ENCODE peak calls at places on chromosomes 12 and 14, in five cellular contexts. C, O, G, K and N are unnamed samples.
A peak's percentile ranks its signal among the peaks of the same experiment; 100 is the strongest.

GRCh38 chr14:59688224-59689170 is 111.9 kb upstream of the CCDC175 start:
- DNase-seq in K (peak; percentile 22), O (peak; percentile 61), C (peak; percentile 64), G (peak; percentile 70), N (peak; percentile 45)

GRCh38 chr12:91178139-91178561 is 4.5 kb downstream of the DCN start:
- DNase-seq in K (peak; percentile 1), O (peak; percentile 69), C (no peak), G (peak; percentile 77), N (no peak)

GRCh38 chr12:16606201-16606849 is 363 bp upstream of the LMO3 start:
- DNase-seq in C (peak; percentile 26), G (peak; percentile 48), K (no peak), O (peak; percentile 29), N (no peak)

GRCh38 chr12:62802981-62803380 is 132.0 kb downstream of the PPM1H start:
- DNase-seq in O (no peak), G (peak; percentile 46), C (no peak), K (no peak), N (no peak)

GRCh38 chr12:49233842-49234526 is 30.9 kb upstream of the TUBA1C start:
- DNase-seq in G (no peak), O (no peak), C (no peak), K (no peak), N (no peak)

GRCh38 chr12:46401703-46402102 is 29.1 kb upstream of the SLC38A2 start:
- DNase-seq in K (no peak), C (no peak), O (peak; percentile 85), G (peak; percentile 52), N (no peak)

GRCh38 chr12:46998811-46999368 is 80.5 kb upstream of the PCED1B start:
- DNase-seq in O (peak; percentile 61), G (peak; percentile 84), C (no peak), K (no peak), N (no peak)

GRCh38 chr12:132427177-132427725 is 62.7 kb upstream of the FBRSL1 start:
- DNase-seq in G (no peak), K (no peak), O (no peak), C (no peak), N (no peak)

GRCh38 chr14:95494456-95494855 is 22.0 kb downstream of the SYNE3 start:
- DNase-seq in C (no peak), K (no peak), O (no peak), G (no peak), N (no peak)

GRCh38 chr14:97978336-97978735 is 1181.2 kb downstream of the VRK1 start:
- DNase-seq in K (no peak), C (peak; percentile 54), O (peak; percentile 34), G (peak; percentile 7), N (peak; percentile 77)
- TF ChIP-seq CTCF in K (peak; percentile 39), C (no peak), O (no peak), G (no peak), N (no peak)

GRCh38 chr14:106378191-106378590 is 851.8 kb downstream of the TMEM121 start:
- DNase-seq in C (no peak), G (no peak), K (no peak), O (no peak), N (no peak)
- TF ChIP-seq CTCF in C (no peak), G (no peak), K (peak; percentile 45), O (no peak), N (no peak)

GRCh38 chr12:40953076-40953475 is 235.0 kb upstream of the PDZRN4 start:
- DNase-seq in C (no peak), G (peak; percentile 2), O (peak; percentile 63), K (no peak), N (no peak)
- TF ChIP-seq CTCF in C (no peak), G (no peak), O (no peak), K (no peak), N (no peak)

GRCh38 chr14:51750542-51750941 is 98.8 kb downstream of the FRMD6 start:
- DNase-seq in G (no peak), C (no peak), K (no peak), O (no peak), N (no peak)
- TF ChIP-seq CTCF in G (no peak), C (no peak), K (peak; percentile 27), O (no peak), N (no peak)

DNA sequence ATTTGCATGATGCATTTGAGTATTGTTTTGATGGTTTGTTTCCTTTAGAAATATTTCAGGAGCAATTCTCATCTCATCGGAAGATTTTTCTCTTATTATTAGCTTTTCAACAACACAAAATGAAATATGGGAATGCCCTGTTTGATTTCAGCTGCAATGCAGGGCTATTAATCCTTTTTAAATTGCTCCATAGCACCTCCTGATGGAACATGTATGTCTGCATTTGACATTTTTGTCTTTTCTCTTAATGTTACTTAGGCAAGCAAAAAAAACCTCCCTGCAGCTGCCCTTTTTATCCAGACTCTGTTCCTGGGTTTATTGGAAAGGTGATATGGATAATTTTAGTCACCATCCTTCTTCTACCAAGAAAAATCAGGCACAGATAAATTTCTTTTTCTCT is 895.8 kb downstream of the RPS29 start:
- DNase-seq in G (no peak), K (no peak), C (no peak), O (no peak), N (no peak)
- TF ChIP-seq CTCF in G (no peak), K (no peak), C (no peak), O (no peak), N (no peak)

GRCh38 chr14:102915292-102916110 is 7.0 kb upstream of the AMN start:
- DNase-seq in O (no peak), G (no peak), K (no peak), C (no peak), N (no peak)

GRCh38 chr14:102911991-102912761 is 10.3 kb upstream of the AMN start:
- DNase-seq in K (no peak), G (no peak), O (no peak), C (no peak), N (no peak)

GRCh38 chr14:102911541-102911951 is 10.9 kb upstream of the AMN start:
- DNase-seq in G (no peak), O (no peak), K (no peak), C (no peak), N (no peak)

GRCh38 chr14:102914474-102915291 is 7.8 kb upstream of the AMN start:
- DNase-seq in O (no peak), K (no peak), G (no peak), C (no peak), N (no peak)

GRCh38 chr14:102913341-102914211 is 8.9 kb upstream of the AMN start:
- DNase-seq in C (no peak), O (no peak), G (no peak), K (no peak), N (no peak)
- TF ChIP-seq CTCF in C (no peak), O (no peak), G (peak; percentile 19), K (no peak), N (peak; percentile 33)

DNA sequence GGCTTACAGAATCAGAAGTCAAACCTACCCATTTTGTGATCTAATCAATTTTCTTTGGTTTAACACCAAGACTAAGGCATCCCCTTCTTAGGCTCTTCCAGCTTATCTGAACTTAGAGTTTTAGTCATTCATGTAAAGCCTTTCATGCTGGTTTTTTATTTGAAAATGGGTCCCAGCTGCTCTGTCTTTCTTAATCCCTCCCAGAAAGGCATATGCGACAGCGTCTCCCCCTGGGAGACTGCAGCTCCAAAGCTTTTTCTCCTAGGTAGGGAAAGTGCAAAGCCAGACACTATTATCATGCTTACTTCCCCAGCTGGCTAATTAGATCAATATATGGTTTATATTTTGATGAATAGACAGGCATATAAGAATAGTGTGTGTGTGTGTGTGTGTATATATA is 96.6 kb upstream of the E2F7 start:
- DNase-seq in K (no peak), G (no peak), O (no peak), C (no peak), N (no peak)
- TF ChIP-seq CTCF in K (no peak), G (no peak), O (no peak), C (no peak), N (no peak)

GRCh38 chr12:53223391-53224267 is 8.4 kb downstream of the RARG start:
- DNase-seq in G (peak; percentile 22), C (peak; percentile 31), K (no peak), O (peak; percentile 40), N (no peak)

GRCh38 chr12:53225635-53226424 is 6.2 kb downstream of the RARG start:
- DNase-seq in C (no peak), K (no peak), O (no peak), G (no peak), N (no peak)

GRCh38 chr12:53224897-53225634 is 6.9 kb downstream of the RARG start:
- DNase-seq in O (no peak), K (no peak), C (no peak), G (peak; percentile 23), N (no peak)

GRCh38 chr12:53223006-53223305 is 9.1 kb downstream of the RARG start:
- DNase-seq in O (no peak), G (no peak), K (no peak), C (no peak), N (no peak)

DNA sequence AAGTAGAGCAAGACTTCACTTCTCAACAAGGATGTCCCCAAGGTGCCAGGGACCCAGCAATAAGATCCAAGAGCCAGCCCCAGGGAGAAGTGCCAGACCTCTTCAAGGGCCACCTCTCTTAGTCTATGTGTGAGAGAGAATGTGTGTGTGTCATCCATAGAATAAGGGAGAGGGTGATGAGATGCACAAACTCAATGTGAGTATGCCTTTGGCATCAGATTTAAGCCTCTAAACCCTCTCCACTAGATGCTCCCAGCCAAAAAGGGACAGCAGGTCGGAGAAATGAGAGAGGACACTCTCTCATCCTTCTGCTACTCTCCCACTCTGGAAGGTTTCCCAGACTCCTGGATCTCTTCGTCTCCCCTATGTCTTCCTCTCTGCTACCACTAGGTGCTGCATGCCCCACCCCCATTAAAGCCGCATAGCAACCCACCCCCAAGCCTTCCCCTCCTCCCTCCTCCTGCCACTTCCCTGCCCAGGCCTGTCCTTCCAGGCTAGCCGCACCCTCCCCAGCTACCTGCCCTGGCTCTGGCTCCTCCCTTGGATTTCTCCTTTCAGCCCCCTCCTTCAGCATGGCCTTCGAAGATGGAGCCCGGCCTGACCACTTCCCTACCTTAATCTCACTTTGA is 7.6 kb downstream of the RARG start:
- DNase-seq in G (no peak), C (no peak), K (no peak), O (no peak), N (no peak)
- TF ChIP-seq CTCF in G (peak; percentile 17), C (no peak), K (no peak), O (peak; percentile 21), N (peak; percentile 39)

GRCh38 chr14:70714055-70714550 is 72.4 kb downstream of the TTC9 start:
- DNase-seq in G (peak; percentile 71), C (peak; percentile 48), K (peak; percentile 13), O (peak; percentile 63), N (peak; percentile 62)
- TF ChIP-seq CTCF in G (peak; percentile 47), C (peak; percentile 60), K (peak; percentile 69), O (peak; percentile 53), N (peak; percentile 90)

GRCh38 chr12:124567035-124567672 is at the start of gene NCOR2:
- DNase-seq in O (no peak), G (no peak), K (no peak), C (no peak), N (no peak)

GRCh38 chr12:124567673-124568373 is 411 bp upstream of the NCOR2 start:
- DNase-seq in G (peak; percentile 97), K (no peak), O (peak; percentile 91), C (peak; percentile 92), N (peak; percentile 88)

GRCh38 chr12:124565071-124565491 is 2.3 kb downstream of the NCOR2 start:
- DNase-seq in C (no peak), K (no peak), O (peak; percentile 31), G (no peak), N (no peak)

GRCh38 chr12:124565656-124566180 is 1.7 kb downstream of the NCOR2 start:
- DNase-seq in C (no peak), K (no peak), G (no peak), O (no peak), N (no peak)

GRCh38 chr12:124566181-124567034 is 1.0 kb downstream of the NCOR2 start:
- DNase-seq in C (peak; percentile 88), K (no peak), O (peak; percentile 63), G (peak; percentile 70), N (peak; percentile 82)
- TF ChIP-seq CTCF in C (peak; percentile 18), K (no peak), O (no peak), G (no peak), N (no peak)